ENCODE peak calls at places on chromosomes 4 and X, in ten cellular contexts. One of them, this sample, is unnamed.
A peak's percentile ranks its signal among the peaks of the same experiment; 100 is the strongest.

GRCh38 chrX:129637217-129638109 is 17.3 kb downstream of the APLN start:
- DNase-seq in HFFc6: peak; percentile 31
- DNase-seq in glutamatergic neuron: peak; percentile 77
- DNase-seq in GM04503: no peak
- DNase-seq in germinal center: peak; percentile 52
- DNase-seq in HTR-8/SVneo: peak; percentile 24
- DNase-seq in GM12865: peak; percentile 74
- DNase-seq in aorta: peak; percentile 75
- DNase-seq in mesendoderm: peak; percentile 75
- DNase-seq in stimulated activated CD8-positive, alpha-beta memory T cell treated with anti-CD3 and anti-CD28 coated beads, Interleukin-15, amount 100 ng/mL, for 4 hours: peak; percentile 43
- DNase-seq in this sample: peak; percentile 64

GRCh38 chr4:2090642-2091041 is 31.5 kb downstream of the NAT8L start:
- DNase-seq in HFFc6: no peak
- DNase-seq in glutamatergic neuron: no peak
- DNase-seq in GM04503: no peak
- DNase-seq in germinal center: no peak
- DNase-seq in HTR-8/SVneo: no peak
- DNase-seq in GM12865: no peak
- DNase-seq in aorta: no peak
- DNase-seq in mesendoderm: no peak
- DNase-seq in stimulated activated CD8-positive, alpha-beta memory T cell treated with anti-CD3 and anti-CD28 coated beads, Interleukin-15, amount 100 ng/mL, for 4 hours: no peak
- DNase-seq in this sample: no peak

GRCh38 chr4:102405706-102406510 is 60.6 kb upstream of the SLC39A8 start:
- DNase-seq in HFFc6: no peak
- DNase-seq in glutamatergic neuron: no peak
- DNase-seq in GM04503: no peak
- DNase-seq in germinal center: no peak
- DNase-seq in HTR-8/SVneo: no peak
- DNase-seq in GM12865: no peak
- DNase-seq in aorta: no peak
- DNase-seq in mesendoderm: no peak
- DNase-seq in stimulated activated CD8-positive, alpha-beta memory T cell treated with anti-CD3 and anti-CD28 coated beads, Interleukin-15, amount 100 ng/mL, for 4 hours: no peak
- DNase-seq in this sample: no peak

GRCh38 chrX:70132244-70132643 is 1.0 kb upstream of the IGBP1 start:
- DNase-seq in HFFc6: no peak
- DNase-seq in glutamatergic neuron: no peak
- DNase-seq in GM04503: no peak
- DNase-seq in germinal center: no peak
- DNase-seq in HTR-8/SVneo: peak; percentile 23
- DNase-seq in GM12865: no peak
- DNase-seq in aorta: no peak
- DNase-seq in mesendoderm: no peak
- DNase-seq in stimulated activated CD8-positive, alpha-beta memory T cell treated with anti-CD3 and anti-CD28 coated beads, Interleukin-15, amount 100 ng/mL, for 4 hours: no peak
- DNase-seq in this sample: peak; percentile 15

GRCh38 chrX:134932528-134933217 is 58.1 kb upstream of the SMIM10 start:
- DNase-seq in HFFc6: peak; percentile 77
- DNase-seq in glutamatergic neuron: no peak
- DNase-seq in GM04503: peak; percentile 57
- DNase-seq in germinal center: no peak
- DNase-seq in HTR-8/SVneo: no peak
- DNase-seq in GM12865: no peak
- DNase-seq in aorta: no peak
- DNase-seq in mesendoderm: no peak
- DNase-seq in stimulated activated CD8-positive, alpha-beta memory T cell treated with anti-CD3 and anti-CD28 coated beads, Interleukin-15, amount 100 ng/mL, for 4 hours: no peak
- DNase-seq in this sample: peak; percentile 97

GRCh38 chr4:78592104-78592783 is 40.7 kb downstream of the ANXA3 start:
- DNase-seq in HFFc6: no peak
- DNase-seq in glutamatergic neuron: no peak
- DNase-seq in GM04503: no peak
- DNase-seq in germinal center: peak; percentile 33
- DNase-seq in HTR-8/SVneo: no peak
- DNase-seq in GM12865: peak; percentile 44
- DNase-seq in aorta: no peak
- DNase-seq in mesendoderm: peak; percentile 32
- DNase-seq in stimulated activated CD8-positive, alpha-beta memory T cell treated with anti-CD3 and anti-CD28 coated beads, Interleukin-15, amount 100 ng/mL, for 4 hours: no peak
- DNase-seq in this sample: no peak

GRCh38 chr4:1410491-1411325 is 4.5 kb upstream of the NKX1-1 start:
- DNase-seq in HFFc6: no peak
- DNase-seq in glutamatergic neuron: peak; percentile 17
- DNase-seq in GM04503: no peak
- DNase-seq in germinal center: peak; percentile 58
- DNase-seq in HTR-8/SVneo: peak; percentile 72
- DNase-seq in GM12865: peak; percentile 31
- DNase-seq in aorta: peak; percentile 69
- DNase-seq in mesendoderm: peak; percentile 82
- DNase-seq in stimulated activated CD8-positive, alpha-beta memory T cell treated with anti-CD3 and anti-CD28 coated beads, Interleukin-15, amount 100 ng/mL, for 4 hours: no peak
- DNase-seq in this sample: peak; percentile 19

GRCh38 chr4:112550728-112551127 is 34.7 kb upstream of the NEUROG2 start:
- DNase-seq in HFFc6: peak; percentile 71
- DNase-seq in glutamatergic neuron: no peak
- DNase-seq in GM04503: no peak
- DNase-seq in germinal center: no peak
- DNase-seq in HTR-8/SVneo: no peak
- DNase-seq in GM12865: no peak
- DNase-seq in aorta: no peak
- DNase-seq in mesendoderm: no peak
- DNase-seq in stimulated activated CD8-positive, alpha-beta memory T cell treated with anti-CD3 and anti-CD28 coated beads, Interleukin-15, amount 100 ng/mL, for 4 hours: no peak
- DNase-seq in this sample: peak; percentile 3

GRCh38 chr4:7067147-7067522 is 729 bp downstream of the GRPEL1 start:
- DNase-seq in HFFc6: no peak
- DNase-seq in glutamatergic neuron: no peak
- DNase-seq in GM04503: no peak
- DNase-seq in germinal center: no peak
- DNase-seq in HTR-8/SVneo: no peak
- DNase-seq in GM12865: no peak
- DNase-seq in aorta: peak; percentile 70
- DNase-seq in mesendoderm: no peak
- DNase-seq in stimulated activated CD8-positive, alpha-beta memory T cell treated with anti-CD3 and anti-CD28 coated beads, Interleukin-15, amount 100 ng/mL, for 4 hours: peak; percentile 21
- DNase-seq in this sample: peak; percentile 52

GRCh38 chrX:109485470-109486340 is 3.8 kb upstream of the GUCY2F start:
- DNase-seq in HFFc6: peak; percentile 48
- DNase-seq in glutamatergic neuron: peak; percentile 44
- DNase-seq in GM04503: peak; percentile 19
- DNase-seq in germinal center: peak; percentile 24
- DNase-seq in HTR-8/SVneo: peak; percentile 0
- DNase-seq in GM12865: peak; percentile 73
- DNase-seq in aorta: peak; percentile 54
- DNase-seq in mesendoderm: peak; percentile 57
- DNase-seq in stimulated activated CD8-positive, alpha-beta memory T cell treated with anti-CD3 and anti-CD28 coated beads, Interleukin-15, amount 100 ng/mL, for 4 hours: no peak
- DNase-seq in this sample: peak; percentile 64

GRCh38 chr4:128521156-128521555 is 233.5 kb upstream of the PGRMC2 start:
- DNase-seq in HFFc6: peak; percentile 4
- DNase-seq in glutamatergic neuron: no peak
- DNase-seq in GM04503: no peak
- DNase-seq in germinal center: no peak
- DNase-seq in HTR-8/SVneo: no peak
- DNase-seq in GM12865: no peak
- DNase-seq in aorta: no peak
- DNase-seq in mesendoderm: peak; percentile 37
- DNase-seq in stimulated activated CD8-positive, alpha-beta memory T cell treated with anti-CD3 and anti-CD28 coated beads, Interleukin-15, amount 100 ng/mL, for 4 hours: no peak
- DNase-seq in this sample: no peak

GRCh38 chrX:120036704-120037103 is 40.8 kb downstream of the RHOXF2B start:
- DNase-seq in HFFc6: no peak
- DNase-seq in glutamatergic neuron: no peak
- DNase-seq in GM04503: no peak
- DNase-seq in germinal center: no peak
- DNase-seq in HTR-8/SVneo: no peak
- DNase-seq in GM12865: no peak
- DNase-seq in aorta: no peak
- DNase-seq in mesendoderm: no peak
- DNase-seq in stimulated activated CD8-positive, alpha-beta memory T cell treated with anti-CD3 and anti-CD28 coated beads, Interleukin-15, amount 100 ng/mL, for 4 hours: no peak
- DNase-seq in this sample: no peak

GRCh38 chr4:76087007-76087769 is 12.7 kb downstream of the ART3 start:
- DNase-seq in HFFc6: peak; percentile 65
- DNase-seq in glutamatergic neuron: peak; percentile 42
- DNase-seq in GM04503: peak; percentile 6
- DNase-seq in germinal center: no peak
- DNase-seq in HTR-8/SVneo: peak; percentile 53
- DNase-seq in GM12865: peak; percentile 39
- DNase-seq in aorta: no peak
- DNase-seq in mesendoderm: peak; percentile 91
- DNase-seq in stimulated activated CD8-positive, alpha-beta memory T cell treated with anti-CD3 and anti-CD28 coated beads, Interleukin-15, amount 100 ng/mL, for 4 hours: no peak
- DNase-seq in this sample: peak; percentile 61

GRCh38 chr4:82851902-82852750 is 38.8 kb downstream of the SEC31A start:
- DNase-seq in HFFc6: peak; percentile 56
- DNase-seq in glutamatergic neuron: no peak
- DNase-seq in GM04503: no peak
- DNase-seq in germinal center: no peak
- DNase-seq in HTR-8/SVneo: peak; percentile 13
- DNase-seq in GM12865: peak; percentile 44
- DNase-seq in aorta: no peak
- DNase-seq in mesendoderm: peak; percentile 59
- DNase-seq in stimulated activated CD8-positive, alpha-beta memory T cell treated with anti-CD3 and anti-CD28 coated beads, Interleukin-15, amount 100 ng/mL, for 4 hours: no peak
- DNase-seq in this sample: peak; percentile 42

GRCh38 chr4:52157641-52158316 is 106.7 kb downstream of the SPATA18 start:
- DNase-seq in HFFc6: no peak
- DNase-seq in glutamatergic neuron: no peak
- DNase-seq in GM04503: no peak
- DNase-seq in germinal center: no peak
- DNase-seq in HTR-8/SVneo: no peak
- DNase-seq in GM12865: no peak
- DNase-seq in aorta: no peak
- DNase-seq in mesendoderm: no peak
- DNase-seq in stimulated activated CD8-positive, alpha-beta memory T cell treated with anti-CD3 and anti-CD28 coated beads, Interleukin-15, amount 100 ng/mL, for 4 hours: no peak
- DNase-seq in this sample: no peak

GRCh38 chr4:165011403-165011802 is 20.4 kb upstream of the TRIM60 start:
- DNase-seq in HFFc6: no peak
- DNase-seq in glutamatergic neuron: no peak
- DNase-seq in GM04503: no peak
- DNase-seq in germinal center: no peak
- DNase-seq in HTR-8/SVneo: peak; percentile 24
- DNase-seq in GM12865: no peak
- DNase-seq in aorta: no peak
- DNase-seq in mesendoderm: no peak
- DNase-seq in stimulated activated CD8-positive, alpha-beta memory T cell treated with anti-CD3 and anti-CD28 coated beads, Interleukin-15, amount 100 ng/mL, for 4 hours: no peak
- DNase-seq in this sample: peak; percentile 16

GRCh38 chrX:64198046-64198445 is 7.5 kb downstream of the AMER1 start:
- DNase-seq in HFFc6: no peak
- DNase-seq in glutamatergic neuron: no peak
- DNase-seq in GM04503: no peak
- DNase-seq in germinal center: no peak
- DNase-seq in HTR-8/SVneo: no peak
- DNase-seq in GM12865: peak; percentile 24
- DNase-seq in aorta: no peak
- DNase-seq in mesendoderm: no peak
- DNase-seq in stimulated activated CD8-positive, alpha-beta memory T cell treated with anti-CD3 and anti-CD28 coated beads, Interleukin-15, amount 100 ng/mL, for 4 hours: no peak
- DNase-seq in this sample: peak; percentile 36

GRCh38 chr4:40629401-40630334 is at the start of gene RBM47:
- DNase-seq in HFFc6: peak; percentile 13
- DNase-seq in glutamatergic neuron: peak; percentile 56
- DNase-seq in GM04503: no peak
- DNase-seq in germinal center: peak; percentile 13
- DNase-seq in HTR-8/SVneo: peak; percentile 47
- DNase-seq in GM12865: peak; percentile 91
- DNase-seq in aorta: peak; percentile 84
- DNase-seq in mesendoderm: peak; percentile 92
- DNase-seq in stimulated activated CD8-positive, alpha-beta memory T cell treated with anti-CD3 and anti-CD28 coated beads, Interleukin-15, amount 100 ng/mL, for 4 hours: no peak
- DNase-seq in this sample: peak; percentile 74

GRCh38 chrX:47625365-47625764 is 4.4 kb downstream of the CFP start:
- DNase-seq in HFFc6: no peak
- DNase-seq in glutamatergic neuron: no peak
- DNase-seq in GM04503: no peak
- DNase-seq in germinal center: no peak
- DNase-seq in HTR-8/SVneo: no peak
- DNase-seq in GM12865: no peak
- DNase-seq in aorta: no peak
- DNase-seq in mesendoderm: no peak
- DNase-seq in stimulated activated CD8-positive, alpha-beta memory T cell treated with anti-CD3 and anti-CD28 coated beads, Interleukin-15, amount 100 ng/mL, for 4 hours: no peak
- DNase-seq in this sample: no peak

GRCh38 chrX:10634681-10635161 is 14.3 kb upstream of the MID1 start:
- DNase-seq in HFFc6: peak; percentile 82
- DNase-seq in glutamatergic neuron: no peak
- DNase-seq in GM04503: no peak
- DNase-seq in germinal center: no peak
- DNase-seq in HTR-8/SVneo: peak; percentile 46
- DNase-seq in GM12865: no peak
- DNase-seq in aorta: no peak
- DNase-seq in mesendoderm: peak; percentile 35
- DNase-seq in stimulated activated CD8-positive, alpha-beta memory T cell treated with anti-CD3 and anti-CD28 coated beads, Interleukin-15, amount 100 ng/mL, for 4 hours: no peak
- DNase-seq in this sample: peak; percentile 97

This sample was measured in M059J.